ENCODE peak calls at places on chromosomes 3 and 15, in nine cellular contexts. A, V, T, J, Q, I, F, C and H are unnamed samples. For H3K9me3, the result is how much of the 10 kb centered on the place peaks cover.

GRCh38 chr3:112653881-112654300 is 12.9 kb upstream of the CCDC80 start:
- DNase-seq in I (no peak), Q (no peak), J (no peak), C (no peak), V (no peak), F (peak), T (no peak), A (no peak), H (no peak)

GRCh38 chr3:120093923-120094775 is at the start of gene GSK3B:
- DNase-seq in T (peak), V (no peak), A (peak), J (peak), Q (peak), C (peak), F (peak), I (peak), H (peak)

GRCh38 chr15:100230784-100231183 is 111.0 kb downstream of the ADAMTS17 start:
- DNase-seq in J (no peak), I (no peak), A (no peak), Q (no peak), V (no peak), C (no peak), F (no peak), T (peak), H (no peak)

GRCh38 chr15:60945196-60945595 is 283.9 kb downstream of the RORA start:
- DNase-seq in A (peak), F (no peak), C (no peak), J (no peak), I (peak), Q (peak), V (no peak), T (peak), H (no peak)

GRCh38 chr15:83170474-83171165 is 37.0 kb downstream of the HDGFL3 start:
- DNase-seq in Q (no peak), V (no peak), F (no peak), C (no peak), J (no peak), T (no peak), I (no peak), A (no peak), H (no peak)

GRCh38 chr3:78969483-78969882 is 798.3 kb downstream of the ROBO1 start:
- DNase-seq in C (no peak), J (no peak), F (no peak), V (no peak), T (no peak), A (no peak), Q (no peak), I (no peak), H (no peak)

GRCh38 chr15:94346272-94346671 is 114.9 kb downstream of the MCTP2 start:
- DNase-seq in C (no peak), Q (no peak), J (no peak), F (no peak), A (no peak), V (no peak), I (no peak), T (no peak), H (no peak)

GRCh38 chr3:182738583-182739514 is 54.5 kb upstream of the ATP11B start:
- DNase-seq in A (peak), C (no peak), Q (no peak), T (peak), J (no peak), F (no peak), I (no peak), V (no peak), H (no peak)

GRCh38 chr15:48267766-48268165 is 61.7 kb downstream of the SLC12A1 start:
- DNase-seq in A (no peak), F (no peak), Q (no peak), T (no peak), J (no peak), I (no peak), C (no peak), V (no peak), H (no peak)

GRCh38 chr15:62133141-62133540 is 31.9 kb downstream of the C2CD4B start:
- DNase-seq in T (no peak), F (no peak), I (no peak), J (no peak), C (no peak), V (no peak), Q (no peak), A (no peak), H (no peak)

GRCh38 chr15:45136378-45136764 is 6.6 kb downstream of the DUOX1 start:
- DNase-seq in V (no peak), A (no peak), F (no peak), I (no peak), J (no peak), T (no peak), C (no peak), Q (no peak), H (no peak)

GRCh38 chr3:45134758-45135521 is 11.2 kb downstream of the CDCP1 start:
- DNase-seq in J (no peak), I (no peak), V (no peak), A (no peak), Q (no peak), T (no peak), F (no peak), C (no peak), H (no peak)

GRCh38 chr15:28903555-28903954 is 17.8 kb downstream of the APBA2 start:
- DNase-seq in A (no peak), J (no peak), I (peak), T (no peak), C (no peak), F (no peak), Q (no peak), V (no peak), H (no peak)

GRCh38 chr3:46576899-46577298 is 10.8 kb upstream of the LRRC2 start:
- DNase-seq in F (no peak), A (no peak), V (no peak), T (no peak), J (no peak), I (no peak), C (no peak), Q (peak), H (no peak)

GRCh38 chr3:12557472-12558105 is 702 bp downstream of the MKRN2 start:
- DNase-seq in Q (no peak), A (no peak), I (no peak), T (no peak), C (no peak), F (no peak), V (no peak), J (no peak), H (no peak)

GRCh38 chr15:34721802-34722795 is 32.7 kb downstream of the GJD2 start:
- DNase-seq in V (peak), T (peak), J (peak), A (no peak), Q (peak), C (no peak), F (peak), I (peak), H (no peak)

GRCh38 chr3:48412375-48413001 is 17.4 kb downstream of the PLXNB1 start:
- DNase-seq in I (peak), C (no peak), T (no peak), J (no peak), V (no peak), Q (peak), F (no peak), A (no peak), H (peak)

GRCh38 chr3:48413086-48413485 is 16.8 kb downstream of the PLXNB1 start:
- DNase-seq in V (no peak), Q (peak), T (no peak), A (no peak), J (no peak), F (no peak), I (peak), C (no peak), H (peak)

GRCh38 chr3:48415251-48415953 is 14.5 kb downstream of the PLXNB1 start:
- DNase-seq in Q (no peak), V (no peak), I (peak), F (no peak), C (no peak), J (no peak), T (no peak), A (no peak), H (peak)

GRCh38 chr3:48414376-48415250 is 15.3 kb downstream of the PLXNB1 start:
- DNase-seq in I (peak), T (no peak), F (no peak), J (no peak), A (no peak), Q (peak), C (no peak), V (no peak), H (peak)

GRCh38 chr3:48413611-48414010 is 16.3 kb downstream of the PLXNB1 start:
- DNase-seq in F (no peak), Q (peak), T (no peak), A (no peak), C (no peak), J (no peak), V (no peak), I (peak), H (no peak)
- H3K27ac ChIP-seq in F (no peak), Q (no peak), T (no peak), A (no peak), C (peak), J (no peak), V (no peak), I (peak), H (no peak)

GRCh38 chr3:170055209-170055608 is 17.4 kb downstream of the GPR160 start:
- DNase-seq in T (no peak), C (no peak), V (no peak), I (no peak), A (no peak), Q (no peak), J (no peak), F (no peak), H (no peak)

GRCh38 chr3:170057550-170057949 is 19.8 kb downstream of the GPR160 start:
- DNase-seq in Q (peak), I (no peak), F (no peak), V (no peak), J (no peak), T (peak), A (no peak), C (no peak), H (no peak)

GRCh38 chr3:170059447-170059846 is 21.7 kb downstream of the GPR160 start:
- DNase-seq in F (no peak), I (no peak), C (no peak), V (no peak), T (no peak), Q (no peak), J (no peak), A (no peak), H (no peak)

GRCh38 chr3:170056710-170057454 is 19.1 kb downstream of the GPR160 start:
- DNase-seq in I (no peak), T (no peak), Q (no peak), J (no peak), A (no peak), C (no peak), V (no peak), F (no peak), H (no peak)

GRCh38 chr3:170058127-170058526 is 20.3 kb downstream of the GPR160 start:
- DNase-seq in F (no peak), C (no peak), V (no peak), T (no peak), J (no peak), A (no peak), Q (no peak), I (no peak), H (no peak)
- TF ChIP-seq CTCF in F (no peak), C (no peak), V (no peak), T (no peak), J (no peak), A (no peak), Q (no peak), I (no peak), H (no peak)

DNA sequence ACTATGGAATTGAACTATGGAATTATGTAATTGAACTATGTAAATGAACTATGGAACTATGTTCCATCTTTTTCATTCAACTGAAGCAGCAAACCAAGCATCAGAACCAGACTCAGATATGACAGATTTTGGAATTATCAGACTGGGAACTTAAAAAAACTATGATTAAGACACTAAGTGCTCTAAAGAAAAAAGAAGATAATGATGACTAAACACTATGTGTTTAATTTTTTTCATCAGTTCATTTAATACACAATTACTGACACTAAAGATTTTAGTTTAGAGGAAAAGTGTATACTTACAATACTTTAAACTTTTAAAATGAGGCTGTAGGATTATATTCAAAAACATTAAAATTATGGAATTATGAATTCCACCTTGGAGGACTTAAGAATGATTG is 15.3 kb downstream of the RFX7 start:
- DNase-seq in V (no peak), I (no peak), F (no peak), T (no peak), Q (no peak), J (no peak), A (no peak), C (no peak), H (no peak)
- H3K9me3 ChIP-seq in V (under half), I (under half), F (half or more), T (under half), Q (under half), J (under half), A (under half), C (under half), H (half or more)

GRCh38 chr15:75347222-75348033 is 589 bp downstream of the NEIL1 start:
- DNase-seq in A (peak), V (peak), T (peak), Q (peak), J (peak), I (peak), F (peak), C (peak), H (peak)
- H3K27ac ChIP-seq in A (peak), V (peak), T (peak), Q (peak), J (peak), I (peak), F (peak), C (peak), H (peak)